ENCODE peak calls at places on chromosomes 5 and 9, in eight cellular contexts. L is lower lobe of right lung, O is fibroblast of pulmonary artery, N is heart left ventricle, B is psoas muscle, H is foreskin fibroblast, J is Calu3, U is thoracic aorta. F is an unnamed sample.

GRCh38 chr9:110383491-110383890 is 45.8 kb upstream of the TXNDC8 start:
- DNase-seq in L (no peak), O (no peak), N (no peak), B (no peak), H (no peak), J (no peak), U (no peak), F (no peak)

GRCh38 chr9:87276851-87277251 is 220.8 kb upstream of the DAPK1 start:
- DNase-seq in L (no peak), O (peak; percentile 35), N (no peak), B (no peak), H (no peak), J (no peak), U (no peak), F (no peak)

GRCh38 chr5:107576155-107576554 is 94.6 kb downstream of the EFNA5 start:
- DNase-seq in L (no peak), O (no peak), N (no peak), B (no peak), H (no peak), J (no peak), U (no peak), F (no peak)

GRCh38 chr5:135465391-135466122 is 13.4 kb upstream of the TIFAB start:
- DNase-seq in L (no peak), O (no peak), N (no peak), B (no peak), H (no peak), J (no peak), U (no peak), F (no peak)

GRCh38 chr9:120299785-120300184 is 280.2 kb downstream of the CDK5RAP2 start:
- DNase-seq in L (no peak), O (no peak), N (no peak), B (no peak), H (no peak), J (no peak), U (no peak), F (no peak)

GRCh38 chr9:34097865-34098264 is 28.6 kb downstream of the DCAF12 start:
- DNase-seq in L (no peak), O (no peak), N (no peak), B (no peak), H (no peak), J (no peak), U (no peak), F (peak; percentile 42)

GRCh38 chr9:93250185-93250584 is 66.2 kb downstream of the WNK2 start:
- DNase-seq in L (peak; percentile 2), O (no peak), N (no peak), B (no peak), H (no peak), J (no peak), U (no peak), F (no peak)

GRCh38 chr9:86943223-86943870 is 4.0 kb downstream of the GAS1 start:
- DNase-seq in L (no peak), O (peak; percentile 78), N (no peak), B (peak; percentile 56), H (no peak), J (no peak), U (no peak), F (no peak)

GRCh38 chr9:96612966-96613589 is 6.6 kb downstream of the CDC14B start:
- DNase-seq in L (no peak), O (no peak), N (no peak), B (no peak), H (no peak), J (no peak), U (no peak), F (no peak)

GRCh38 chr5:76166886-76167576 is 83.8 kb downstream of the SV2C start:
- DNase-seq in L (no peak), O (no peak), N (no peak), B (no peak), H (no peak), J (no peak), U (no peak), F (no peak)

GRCh38 chr9:102631559-102631958 is 363.6 kb upstream of the CYLC2 start:
- DNase-seq in L (no peak), O (peak; percentile 5), N (no peak), B (no peak), H (no peak), J (no peak), U (no peak), F (no peak)

GRCh38 chr5:943874-944620 is 51.4 kb downstream of the TRIP13 start:
- DNase-seq in L (no peak), O (no peak), N (no peak), B (no peak), H (no peak), J (no peak), U (no peak), F (no peak)

GRCh38 chr5:160395111-160395510 is 4.7 kb downstream of the FAM200C start:
- DNase-seq in L (no peak), O (no peak), N (no peak), B (no peak), H (no peak), J (no peak), U (no peak), F (no peak)

GRCh38 chr5:160398806-160399205 is 1.0 kb downstream of the FAM200C start:
- DNase-seq in L (no peak), O (peak; percentile 22), N (no peak), B (no peak), H (no peak), J (no peak), U (no peak), F (no peak)

GRCh38 chr5:160397492-160397891 is 2.4 kb downstream of the FAM200C start:
- DNase-seq in L (no peak), O (no peak), N (no peak), B (no peak), H (no peak), J (no peak), U (no peak), F (no peak)

DNA sequence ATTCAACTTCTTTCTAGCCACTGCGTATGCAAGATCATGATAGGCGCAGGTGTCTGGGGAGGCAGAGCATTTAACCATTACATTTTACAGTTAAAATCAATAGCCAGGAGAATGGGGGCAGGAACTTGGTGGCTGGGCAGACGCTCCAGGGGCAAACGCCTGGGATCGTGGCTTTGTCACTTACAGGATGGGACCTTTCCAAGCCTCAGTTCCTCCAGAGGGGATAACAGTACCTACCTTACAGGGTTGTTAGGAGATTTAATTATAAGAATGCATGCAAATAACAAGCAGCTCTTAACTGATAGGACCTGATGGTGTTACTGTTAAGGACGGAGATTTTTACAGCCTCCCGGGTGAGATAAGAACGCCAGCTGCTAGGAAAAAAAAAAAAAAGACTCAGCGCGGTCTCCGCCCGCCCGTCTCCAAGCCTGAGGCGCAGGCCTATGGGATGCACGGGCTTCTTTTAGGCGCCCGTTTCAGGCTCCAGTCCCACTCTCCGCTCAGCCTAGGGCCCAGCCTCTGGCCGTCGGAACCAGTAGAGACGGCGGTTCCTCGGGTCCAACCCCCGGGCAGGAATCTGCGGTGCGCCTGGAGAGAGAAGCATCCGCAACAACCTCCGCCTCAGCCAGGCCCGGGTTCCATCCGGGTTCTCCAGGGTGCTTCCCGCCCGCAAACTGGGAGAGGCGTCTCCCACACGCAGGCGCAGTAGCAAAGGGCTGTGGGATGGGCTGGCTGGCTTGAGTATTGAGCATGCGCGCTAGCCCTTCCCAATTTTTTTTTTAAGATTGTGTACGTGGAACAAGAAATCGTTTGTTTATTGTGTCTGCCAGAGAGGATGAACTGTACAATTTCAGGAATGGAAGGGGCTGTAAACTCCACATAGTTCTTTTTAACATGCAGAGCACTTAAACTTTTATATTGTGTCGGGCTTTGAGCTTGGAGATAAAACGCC is at the start of gene FAM200C:
- DNase-seq in L (peak; percentile 93), O (peak; percentile 95), N (peak; percentile 94), B (peak; percentile 96), H (peak; percentile 89), J (peak; percentile 95), U (peak; percentile 56), F (peak; percentile 85)
- TF ChIP-seq CTCF in L (no peak), O (no peak), N (no peak), B (no peak), H (no peak), J (no peak), U (no peak), F (no peak)

DNA sequence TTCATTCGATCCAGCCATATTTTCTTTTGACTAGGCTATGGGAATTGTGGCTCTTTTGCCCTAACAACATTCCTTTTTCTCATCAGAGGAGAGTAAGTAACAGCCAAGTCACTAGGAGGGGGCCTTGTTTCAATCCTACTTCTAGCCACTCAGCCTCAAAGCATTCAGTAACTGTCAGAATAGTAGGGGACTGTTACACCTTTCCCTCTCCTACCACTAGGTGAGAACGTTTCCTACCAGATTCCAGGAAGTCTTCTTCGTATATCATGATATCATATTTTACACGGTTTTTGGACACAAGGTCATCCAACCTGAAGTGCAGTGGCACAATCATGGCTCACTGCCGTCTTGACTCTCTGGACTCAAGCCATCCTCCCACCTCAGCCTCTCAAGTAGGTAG is 171.3 kb upstream of the CDH12 start:
- DNase-seq in L (no peak), O (no peak), N (no peak), B (no peak), H (no peak), J (no peak), U (no peak), F (no peak)
- TF ChIP-seq CTCF in L (no peak), O (no peak), N (no peak), B (no peak), H (no peak), J (no peak), U (no peak), F (no peak)

GRCh38 chr9:133960568-133961129 is 31.5 kb downstream of the VAV2 start:
- DNase-seq in L (peak; percentile 73), O (peak; percentile 46), N (no peak), B (peak; percentile 54), H (no peak), J (no peak), U (no peak), F (no peak)
- TF ChIP-seq CTCF in L (peak; percentile 16), O (no peak), N (no peak), B (no peak), H (no peak), J (no peak), U (no peak), F (no peak)

GRCh38 chr5:159215886-159216285 is 6.5 kb upstream of the RNF145 start:
- DNase-seq in L (no peak), O (no peak), N (no peak), B (no peak), H (no peak), J (no peak), U (no peak), F (no peak)

GRCh38 chr5:159214486-159215271 is 5.3 kb upstream of the RNF145 start:
- DNase-seq in L (no peak), O (no peak), N (no peak), B (no peak), H (no peak), J (no peak), U (no peak), F (no peak)

GRCh38 chr5:159217236-159217635 is 7.9 kb upstream of the RNF145 start:
- DNase-seq in L (no peak), O (no peak), N (no peak), B (no peak), H (no peak), J (no peak), U (no peak), F (no peak)

GRCh38 chr5:159218595-159219023 is 9.3 kb upstream of the RNF145 start:
- DNase-seq in L (no peak), O (peak; percentile 25), N (no peak), B (no peak), H (no peak), J (no peak), U (no peak), F (no peak)

DNA sequence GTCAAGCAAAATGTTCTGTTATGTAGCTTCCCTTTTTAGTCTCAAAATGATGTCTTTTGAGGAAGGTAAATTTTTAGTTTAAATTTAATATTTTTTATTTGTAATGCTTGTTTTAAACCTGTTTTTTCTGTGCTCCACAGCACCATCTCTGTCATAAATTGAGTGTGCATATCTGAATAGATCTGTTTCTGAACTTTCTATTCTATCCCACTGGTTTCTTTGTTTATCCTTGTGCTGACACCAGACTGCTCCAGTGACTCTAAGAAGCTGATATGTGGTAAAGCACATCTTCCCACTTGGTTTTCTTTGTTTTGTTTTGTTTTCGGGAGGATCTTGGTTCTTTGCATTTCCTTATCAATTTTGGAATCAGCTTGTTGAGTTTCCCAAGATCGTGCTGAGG is 7.1 kb upstream of the RNF145 start:
- DNase-seq in L (no peak), O (no peak), N (no peak), B (no peak), H (no peak), J (no peak), U (no peak), F (no peak)
- TF ChIP-seq CTCF in L (no peak), O (peak; percentile 4), N (no peak), B (no peak), H (no peak), J (no peak), U (no peak), F (no peak)